ENCODE peak calls at places on chromosomes 13 and 19, in six cellular contexts. One of them, this sample, is unnamed.

GRCh38 chr19:53520547-53521372 is 17.2 kb upstream of the ZNF331 start:
- DNase-seq in CD8-positive, alpha-beta memory T cell: peak; percentile 89
- DNase-seq in GM23248: peak; percentile 99
- DNase-seq in breast epithelium: peak; percentile 94
- DNase-seq in tibial artery: peak; percentile 97
- DNase-seq in heart right ventricle: peak; percentile 95
- DNase-seq in this sample: peak; percentile 98

GRCh38 chr19:2551172-2551863 is 75.4 kb downstream of the GADD45B start:
- DNase-seq in tibial artery: peak; percentile 55
- DNase-seq in CD8-positive, alpha-beta memory T cell: no peak
- DNase-seq in breast epithelium: no peak
- DNase-seq in GM23248: no peak
- DNase-seq in heart right ventricle: no peak
- DNase-seq in this sample: no peak

GRCh38 chr19:53871448-53871847 is 3.8 kb downstream of the MYADM start:
- DNase-seq in heart right ventricle: no peak
- DNase-seq in breast epithelium: no peak
- DNase-seq in tibial artery: no peak
- DNase-seq in CD8-positive, alpha-beta memory T cell: no peak
- DNase-seq in GM23248: no peak
- DNase-seq in this sample: no peak

GRCh38 chr13:39506559-39507390 is 96.2 kb downstream of the LHFPL6 start:
- DNase-seq in tibial artery: no peak
- DNase-seq in CD8-positive, alpha-beta memory T cell: no peak
- DNase-seq in heart right ventricle: no peak
- DNase-seq in breast epithelium: no peak
- DNase-seq in GM23248: no peak
- DNase-seq in this sample: no peak

GRCh38 chr13:28326081-28326480 is 168.8 kb downstream of the FLT1 start:
- DNase-seq in tibial artery: no peak
- DNase-seq in heart right ventricle: no peak
- DNase-seq in CD8-positive, alpha-beta memory T cell: no peak
- DNase-seq in GM23248: peak; percentile 25
- DNase-seq in breast epithelium: no peak
- DNase-seq in this sample: no peak

GRCh38 chr19:5615756-5616327 is 6.7 kb downstream of the SAFB2 start:
- DNase-seq in heart right ventricle: no peak
- DNase-seq in tibial artery: peak; percentile 44
- DNase-seq in GM23248: peak; percentile 34
- DNase-seq in CD8-positive, alpha-beta memory T cell: no peak
- DNase-seq in breast epithelium: no peak
- DNase-seq in this sample: no peak

GRCh38 chr13:106263801-106264200 is 271.7 kb downstream of the EFNB2 start:
- DNase-seq in heart right ventricle: no peak
- DNase-seq in tibial artery: no peak
- DNase-seq in CD8-positive, alpha-beta memory T cell: no peak
- DNase-seq in GM23248: no peak
- DNase-seq in breast epithelium: no peak
- DNase-seq in this sample: no peak

GRCh38 chr13:21674271-21675009 is 3.6 kb downstream of the FGF9 start:
- DNase-seq in breast epithelium: no peak
- DNase-seq in GM23248: peak; percentile 42
- DNase-seq in tibial artery: no peak
- DNase-seq in CD8-positive, alpha-beta memory T cell: peak; percentile 13
- DNase-seq in heart right ventricle: peak; percentile 30
- DNase-seq in this sample: no peak

GRCh38 chr13:79525458-79525857 is 44.5 kb downstream of the NDFIP2 start:
- DNase-seq in heart right ventricle: no peak
- DNase-seq in GM23248: no peak
- DNase-seq in tibial artery: no peak
- DNase-seq in breast epithelium: no peak
- DNase-seq in CD8-positive, alpha-beta memory T cell: no peak
- DNase-seq in this sample: no peak

GRCh38 chr19:18503971-18504885 is 17.6 kb downstream of the ELL start:
- DNase-seq in tibial artery: no peak
- DNase-seq in CD8-positive, alpha-beta memory T cell: no peak
- DNase-seq in breast epithelium: no peak
- DNase-seq in GM23248: no peak
- DNase-seq in heart right ventricle: no peak
- DNase-seq in this sample: no peak

GRCh38 chr13:26340812-26341211 is 86.9 kb downstream of the CDK8 start:
- DNase-seq in tibial artery: no peak
- DNase-seq in breast epithelium: no peak
- DNase-seq in heart right ventricle: no peak
- DNase-seq in CD8-positive, alpha-beta memory T cell: no peak
- DNase-seq in GM23248: peak; percentile 10
- DNase-seq in this sample: no peak

GRCh38 chr13:47039106-47039505 is 142.3 kb upstream of the HTR2A start:
- DNase-seq in heart right ventricle: no peak
- DNase-seq in tibial artery: no peak
- DNase-seq in GM23248: peak; percentile 88
- DNase-seq in CD8-positive, alpha-beta memory T cell: no peak
- DNase-seq in breast epithelium: no peak
- DNase-seq in this sample: no peak

GRCh38 chr19:50838239-50838638 is 4.9 kb upstream of the KLK15 start:
- DNase-seq in heart right ventricle: no peak
- DNase-seq in tibial artery: no peak
- DNase-seq in breast epithelium: no peak
- DNase-seq in CD8-positive, alpha-beta memory T cell: no peak
- DNase-seq in GM23248: peak; percentile 21
- DNase-seq in this sample: no peak

GRCh38 chr13:43304449-43304848 is 281.1 kb downstream of the DNAJC15 start:
- DNase-seq in CD8-positive, alpha-beta memory T cell: no peak
- DNase-seq in tibial artery: no peak
- DNase-seq in heart right ventricle: no peak
- DNase-seq in breast epithelium: no peak
- DNase-seq in GM23248: no peak
- DNase-seq in this sample: no peak

GRCh38 chr13:105908581-105908980 is 626.9 kb downstream of the EFNB2 start:
- DNase-seq in CD8-positive, alpha-beta memory T cell: no peak
- DNase-seq in GM23248: no peak
- DNase-seq in breast epithelium: no peak
- DNase-seq in tibial artery: no peak
- DNase-seq in heart right ventricle: no peak
- DNase-seq in this sample: no peak

GRCh38 chr19:40217921-40218890 is at the start of gene TTC9B:
- DNase-seq in breast epithelium: no peak
- DNase-seq in GM23248: peak; percentile 60
- DNase-seq in tibial artery: no peak
- DNase-seq in CD8-positive, alpha-beta memory T cell: peak; percentile 50
- DNase-seq in heart right ventricle: no peak
- DNase-seq in this sample: no peak

GRCh38 chr19:51022526-51022925 is 3.0 kb upstream of the KLK10 start:
- DNase-seq in heart right ventricle: no peak
- DNase-seq in breast epithelium: no peak
- DNase-seq in CD8-positive, alpha-beta memory T cell: no peak
- DNase-seq in GM23248: no peak
- DNase-seq in tibial artery: no peak
- DNase-seq in this sample: peak; percentile 44

GRCh38 chr19:56423276-56423984 is 19.3 kb downstream of the ZNF583 start:
- DNase-seq in tibial artery: no peak
- DNase-seq in breast epithelium: no peak
- DNase-seq in heart right ventricle: no peak
- DNase-seq in CD8-positive, alpha-beta memory T cell: no peak
- DNase-seq in GM23248: peak; percentile 7
- DNase-seq in this sample: no peak

GRCh38 chr19:3275583-3276340 is 51.3 kb downstream of the CELF5 start:
- DNase-seq in CD8-positive, alpha-beta memory T cell: peak; percentile 90
- DNase-seq in heart right ventricle: peak; percentile 68
- DNase-seq in GM23248: peak; percentile 90
- DNase-seq in tibial artery: no peak
- DNase-seq in breast epithelium: peak; percentile 77
- DNase-seq in this sample: peak; percentile 88

GRCh38 chr13:90365130-90365529 is 982.4 kb upstream of the MIR17HG start:
- DNase-seq in heart right ventricle: no peak
- DNase-seq in GM23248: peak; percentile 57
- DNase-seq in breast epithelium: no peak
- DNase-seq in CD8-positive, alpha-beta memory T cell: no peak
- DNase-seq in tibial artery: no peak
- DNase-seq in this sample: no peak

GRCh38 chr13:92843549-92843948 is 383.1 kb upstream of the GPC6 start:
- DNase-seq in CD8-positive, alpha-beta memory T cell: no peak
- DNase-seq in breast epithelium: no peak
- DNase-seq in GM23248: peak; percentile 61
- DNase-seq in tibial artery: no peak
- DNase-seq in heart right ventricle: no peak
- DNase-seq in this sample: no peak

GRCh38 chr19:48614436-48615144 is at the start of gene FAM83E:
- DNase-seq in heart right ventricle: no peak
- DNase-seq in tibial artery: peak; percentile 64
- DNase-seq in CD8-positive, alpha-beta memory T cell: no peak
- DNase-seq in breast epithelium: no peak
- DNase-seq in GM23248: peak; percentile 34
- DNase-seq in this sample: no peak

GRCh38 chr13:35917942-35918645 is 213.1 kb downstream of the DCLK1 start:
- DNase-seq in heart right ventricle: no peak
- DNase-seq in breast epithelium: no peak
- DNase-seq in tibial artery: no peak
- DNase-seq in CD8-positive, alpha-beta memory T cell: no peak
- DNase-seq in GM23248: peak; percentile 72
- DNase-seq in this sample: no peak

GRCh38 chr13:111005808-111006494 is 91.1 kb upstream of the ANKRD10 start:
- DNase-seq in breast epithelium: no peak
- DNase-seq in heart right ventricle: peak; percentile 63
- DNase-seq in CD8-positive, alpha-beta memory T cell: no peak
- DNase-seq in tibial artery: peak; percentile 69
- DNase-seq in GM23248: peak; percentile 55
- DNase-seq in this sample: peak; percentile 83

GRCh38 chr13:44048326-44048725 is 168.6 kb downstream of the LACC1 start:
- DNase-seq in CD8-positive, alpha-beta memory T cell: no peak
- DNase-seq in GM23248: no peak
- DNase-seq in tibial artery: no peak
- DNase-seq in heart right ventricle: no peak
- DNase-seq in breast epithelium: no peak
- DNase-seq in this sample: no peak

GRCh38 chr13:95954266-95954665 is 98.9 kb downstream of the UGGT2 start:
- DNase-seq in breast epithelium: no peak
- DNase-seq in tibial artery: no peak
- DNase-seq in CD8-positive, alpha-beta memory T cell: no peak
- DNase-seq in GM23248: no peak
- DNase-seq in heart right ventricle: no peak
- DNase-seq in this sample: no peak

GRCh38 chr13:63184693-63185092 is 1769.0 kb upstream of the PCDH20 start:
- DNase-seq in breast epithelium: no peak
- DNase-seq in heart right ventricle: no peak
- DNase-seq in CD8-positive, alpha-beta memory T cell: no peak
- DNase-seq in tibial artery: no peak
- DNase-seq in GM23248: peak; percentile 38
- DNase-seq in this sample: no peak

GRCh38 chr19:34972163-34972705 is 8.2 kb upstream of the ZNF792 start:
- DNase-seq in GM23248: no peak
- DNase-seq in breast epithelium: no peak
- DNase-seq in heart right ventricle: no peak
- DNase-seq in CD8-positive, alpha-beta memory T cell: no peak
- DNase-seq in tibial artery: no peak
- DNase-seq in this sample: no peak

GRCh38 chr19:16118489-16119033 is 6.9 kb downstream of the RAB8A start:
- DNase-seq in tibial artery: peak; percentile 74
- DNase-seq in breast epithelium: no peak
- DNase-seq in GM23248: no peak
- DNase-seq in CD8-positive, alpha-beta memory T cell: no peak
- DNase-seq in heart right ventricle: no peak
- DNase-seq in this sample: peak; percentile 70
- H3K27ac ChIP-seq in tibial artery: no peak overlapping the region
- H3K27ac ChIP-seq in breast epithelium: no peak overlapping the region
- H3K27ac ChIP-seq in GM23248: no peak overlapping the region
- H3K27ac ChIP-seq in CD8-positive, alpha-beta memory T cell: no peak overlapping the region
- H3K27ac ChIP-seq in heart right ventricle: no peak overlapping the region
- H3K27ac ChIP-seq in this sample: no peak overlapping the region

DNA sequence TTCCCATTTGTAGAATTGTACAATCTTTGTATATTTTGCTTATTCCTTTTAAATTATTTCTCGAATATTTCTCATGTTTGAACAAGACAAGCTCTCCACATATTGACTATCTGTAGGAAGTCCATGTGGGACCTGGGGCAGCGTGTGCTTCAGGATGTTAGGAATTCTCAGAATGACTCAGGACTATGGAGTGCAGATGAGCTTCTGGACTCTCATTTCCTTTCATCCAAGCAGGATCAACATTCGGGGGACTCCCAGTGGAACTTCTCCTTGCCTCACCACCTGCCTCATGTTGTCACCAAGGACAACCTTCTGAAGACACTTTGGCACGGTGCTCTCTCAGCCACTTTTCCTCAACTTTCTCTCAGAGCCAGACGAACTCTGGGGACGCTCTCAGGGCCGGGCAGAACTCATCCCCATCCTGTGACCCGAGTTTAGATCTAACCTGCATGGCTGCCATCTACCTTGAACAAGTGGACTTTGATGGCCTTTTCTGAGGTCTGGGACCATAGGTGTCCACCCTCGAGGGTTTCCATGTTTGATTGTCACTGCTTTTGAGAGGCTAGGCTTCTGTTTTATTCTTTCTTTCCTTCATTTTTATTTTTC is 441.7 kb downstream of the IRS2 start:
- DNase-seq in GM23248: peak; percentile 62
- DNase-seq in heart right ventricle: no peak
- DNase-seq in CD8-positive, alpha-beta memory T cell: no peak
- DNase-seq in tibial artery: no peak
- DNase-seq in breast epithelium: no peak
- DNase-seq in this sample: no peak
- H3K4me3 ChIP-seq in GM23248: peak overlapping the region; percentile 10
- H3K4me3 ChIP-seq in heart right ventricle: no peak overlapping the region
- H3K4me3 ChIP-seq in CD8-positive, alpha-beta memory T cell: no peak overlapping the region
- H3K4me3 ChIP-seq in tibial artery: no peak overlapping the region
- H3K4me3 ChIP-seq in breast epithelium: no peak overlapping the region
- H3K4me3 ChIP-seq in this sample: no peak overlapping the region

DNA sequence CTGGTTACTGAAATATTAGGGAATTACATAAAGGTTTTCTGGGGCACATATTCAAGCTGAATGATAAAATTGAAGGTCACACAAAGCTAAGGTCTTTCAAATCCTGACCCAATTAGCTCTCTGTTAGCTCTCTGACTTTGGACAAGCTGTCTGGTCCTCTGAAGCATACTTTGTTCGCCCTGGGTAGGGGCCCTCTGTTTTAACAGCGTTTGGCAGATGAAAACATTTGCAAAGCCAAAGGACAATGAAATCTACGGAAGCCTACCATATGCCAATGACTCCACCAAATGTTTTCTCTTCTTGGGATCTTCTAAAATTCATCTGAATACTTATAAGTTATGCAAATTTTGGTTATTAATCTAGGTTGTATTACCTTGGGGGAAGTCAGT is 14.5 kb upstream of the GJA3 start:
- DNase-seq in CD8-positive, alpha-beta memory T cell: no peak
- DNase-seq in heart right ventricle: no peak
- DNase-seq in tibial artery: no peak
- DNase-seq in GM23248: no peak
- DNase-seq in breast epithelium: no peak
- DNase-seq in this sample: no peak
- H3K27ac ChIP-seq in CD8-positive, alpha-beta memory T cell: no peak overlapping the region
- H3K27ac ChIP-seq in heart right ventricle: no peak overlapping the region
- H3K27ac ChIP-seq in tibial artery: no peak overlapping the region
- H3K27ac ChIP-seq in GM23248: peak overlapping the region; percentile 60
- H3K27ac ChIP-seq in breast epithelium: no peak overlapping the region
- H3K27ac ChIP-seq in this sample: no peak overlapping the region

DNA sequence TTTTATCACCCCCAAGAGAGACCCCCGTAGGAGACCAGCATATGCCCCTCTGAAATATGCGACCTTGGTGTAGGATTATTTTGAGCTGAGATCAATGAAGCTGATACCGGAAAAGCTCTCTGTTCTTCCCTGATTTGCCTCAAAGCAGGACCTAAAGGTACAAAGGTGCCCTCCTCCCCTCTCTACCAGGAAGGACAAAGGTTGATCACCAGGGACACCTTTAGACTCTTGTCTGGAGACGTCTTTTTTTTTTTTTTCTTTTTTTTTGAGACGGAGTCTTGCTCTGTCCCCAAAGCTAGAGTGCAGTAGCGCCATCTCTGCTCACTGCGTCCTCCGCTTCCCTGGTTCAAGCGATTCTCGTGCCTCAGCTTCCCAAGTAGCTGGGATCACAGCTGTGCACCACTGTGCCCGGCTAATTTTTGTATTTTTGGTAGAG is 792 bp upstream of the PEX11G start:
- DNase-seq in CD8-positive, alpha-beta memory T cell: no peak
- DNase-seq in tibial artery: no peak
- DNase-seq in breast epithelium: no peak
- DNase-seq in heart right ventricle: no peak
- DNase-seq in GM23248: no peak
- DNase-seq in this sample: no peak
- H3K4me3 ChIP-seq in CD8-positive, alpha-beta memory T cell: no peak overlapping the region
- H3K4me3 ChIP-seq in tibial artery: peak overlapping the region; percentile 57
- H3K4me3 ChIP-seq in breast epithelium: peak overlapping the region; percentile 65
- H3K4me3 ChIP-seq in heart right ventricle: peak overlapping the region; percentile 75
- H3K4me3 ChIP-seq in GM23248: peak overlapping the region; percentile 81
- H3K4me3 ChIP-seq in this sample: peak overlapping the region; percentile 31

This sample was measured in aorta.